ENCODE peak calls at places on chromosomes 6 and 20, in ten cellular contexts. W is CD8-positive, alpha-beta T cell; S is A549; Q is IMR-90; N is K562; R is lower lobe of right lung; L is aorta; Z is heart right ventricle; U is GM12878; E is Panc1. A is an unnamed sample.

GRCh38 chr20:58577139-58577806 is 62.1 kb upstream of the APCDD1L start:
- ATAC-seq in W (no peak), S (no peak), Q (no peak), N (no peak), R (no peak), L (no peak), Z (no peak), U (no peak), E (no peak), A (no peak)

GRCh38 chr6:67009818-67010217 is 1302.8 kb upstream of the EYS start:
- ATAC-seq in W (no peak), S (no peak), Q (no peak), N (no peak), R (no peak), L (no peak), Z (no peak), U (peak; percentile 54), E (no peak), A (no peak)

GRCh38 chr6:2505624-2506023 is 245.1 kb downstream of the MYLK4 start:
- ATAC-seq in W (no peak), S (no peak), Q (no peak), N (peak; percentile 70), R (no peak), L (no peak), Z (no peak), U (no peak), E (no peak), A (no peak)

GRCh38 chr6:5174756-5175155 is 86.0 kb downstream of the LYRM4 start:
- ATAC-seq in W (peak; percentile 59), S (no peak), Q (no peak), N (no peak), R (no peak), L (no peak), Z (no peak), U (peak; percentile 43), E (no peak), A (no peak)

GRCh38 chr6:78533876-78534275 is 333.5 kb upstream of the IRAK1BP1 start:
- ATAC-seq in W (no peak), S (no peak), Q (no peak), N (no peak), R (no peak), L (no peak), Z (no peak), U (no peak), E (no peak), A (no peak)

GRCh38 chr6:44229376-44230033 is 6.1 kb downstream of the SLC29A1 start:
- ATAC-seq in W (no peak), S (no peak), Q (no peak), N (no peak), R (no peak), L (no peak), Z (peak; percentile 23), U (no peak), E (no peak), A (no peak)

GRCh38 chr6:145756170-145756662 is 20.9 kb upstream of the EPM2A start:
- ATAC-seq in W (no peak), S (no peak), Q (peak; percentile 79), N (peak; percentile 76), R (peak; percentile 68), L (no peak), Z (peak; percentile 20), U (no peak), E (no peak), A (peak; percentile 58)

GRCh38 chr6:22042713-22043112 is 254.1 kb downstream of the PRL start:
- ATAC-seq in W (no peak), S (no peak), Q (no peak), N (peak; percentile 36), R (no peak), L (peak; percentile 61), Z (peak; percentile 66), U (no peak), E (no peak), A (peak; percentile 34)

GRCh38 chr20:43667341-43668132 is 623 bp downstream of the MYBL2 start:
- ATAC-seq in W (no peak), S (peak; percentile 34), Q (peak; percentile 3), N (peak; percentile 66), R (no peak), L (no peak), Z (no peak), U (peak; percentile 43), E (peak; percentile 14), A (no peak)

GRCh38 chr20:46284028-46284427 is 24.3 kb downstream of the CDH22 start:
- ATAC-seq in W (no peak), S (peak; percentile 32), Q (no peak), N (no peak), R (no peak), L (no peak), Z (no peak), U (no peak), E (no peak), A (no peak)
- H3K27ac ChIP-seq in W (no peak overlapping the region), S (no peak overlapping the region), Q (no peak overlapping the region), N (no peak overlapping the region), R (no peak overlapping the region), L (no peak overlapping the region), Z (no peak overlapping the region), U (no peak overlapping the region), E (no peak overlapping the region), A (no peak overlapping the region)

DNA sequence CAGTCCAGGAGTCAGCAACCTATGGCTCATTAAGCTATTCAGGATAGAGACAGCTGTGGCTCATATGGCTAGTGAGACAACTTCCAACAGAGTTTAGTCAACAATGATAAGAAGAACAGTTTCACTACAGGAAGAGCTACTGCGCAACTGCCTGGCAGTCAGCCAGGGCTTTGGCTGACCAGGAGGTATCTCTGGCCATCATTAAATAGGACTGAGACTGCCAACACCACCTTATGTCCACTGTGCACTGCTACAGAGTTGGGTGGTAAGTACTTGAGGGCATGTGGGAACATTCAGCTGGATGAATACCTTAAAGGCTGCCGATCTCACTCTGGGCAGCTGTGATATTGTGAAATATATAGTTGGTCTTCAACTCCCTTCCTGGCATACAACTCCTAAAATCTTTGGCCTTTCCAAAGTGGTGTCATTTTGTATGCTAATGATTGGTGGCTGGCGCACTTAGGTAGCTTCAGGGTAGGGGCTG is 52.2 kb upstream of the FAM83C start:
- ATAC-seq in W (no peak), S (peak; percentile 76), Q (peak; percentile 83), N (peak; percentile 95), R (peak; percentile 45), L (no peak), Z (peak; percentile 72), U (no peak), E (peak; percentile 47), A (no peak)
- H3K27ac ChIP-seq in W (no peak overlapping the region), S (peak overlapping the region; percentile 7), Q (peak overlapping the region; percentile 31), N (peak overlapping the region; percentile 47), R (no peak overlapping the region), L (no peak overlapping the region), Z (no peak overlapping the region), U (no peak overlapping the region), E (peak overlapping the region; percentile 20), A (no peak overlapping the region)

GRCh38 chr20:36460648-36461599 is 80.4 kb upstream of the MYL9 start:
- ATAC-seq in W (peak; percentile 83), S (peak; percentile 69), Q (peak; percentile 88), N (peak; percentile 86), R (peak; percentile 88), L (peak; percentile 86), Z (peak; percentile 86), U (peak; percentile 76), E (peak; percentile 89), A (peak; percentile 93)
- H3K27ac ChIP-seq in W (peak overlapping the region; percentile 69), S (peak overlapping the region; percentile 95), Q (peak overlapping the region; percentile 90), N (peak overlapping the region; percentile 98), R (peak overlapping the region; percentile 95), L (peak overlapping the region; percentile 90), Z (peak overlapping the region; percentile 100), U (peak overlapping the region; percentile 77), E (peak overlapping the region; percentile 96), A (peak overlapping the region; percentile 93)

GRCh38 chr6:100343678-100344077 is 121.0 kb downstream of the SIM1 start:
- ATAC-seq in W (no peak), S (no peak), Q (peak; percentile 15), N (no peak), R (no peak), L (no peak), Z (peak; percentile 20), U (no peak), E (no peak), A (no peak)
- H3K27ac ChIP-seq in W (no peak overlapping the region), S (no peak overlapping the region), Q (peak overlapping the region; percentile 29), N (no peak overlapping the region), R (no peak overlapping the region), L (no peak overlapping the region), Z (no peak overlapping the region), U (no peak overlapping the region), E (no peak overlapping the region), A (no peak overlapping the region)